ENCODE peak calls at places on chromosomes 4 and X, in eight cellular contexts. One of them, this sample, is unnamed.

GRCh38 chrX:85243761-85244410 is at the start of the genes SATL1 and ZNF711:
- DNase-seq in occipital lobe: peak; percentile 35
- DNase-seq in stimulated activated CD4-positive, alpha-beta T cell treated with anti-CD3 and anti-CD28 coated beads, Interleukin-12 subunit alpha, Interleukin-12 subunit beta, amount 100 ng/mL, for 4 hours: peak; percentile 0
- DNase-seq in pancreas: peak; percentile 64
- DNase-seq in activated CD8-positive, alpha-beta T cell treated with anti-CD3 and anti-CD28 coated beads, Interleukin-2, amount 10 ng/mL, durations not matched to agents 7 days and 5 days: peak; percentile 21
- DNase-seq in ureter: peak; percentile 43
- DNase-seq in body of pancreas: peak; percentile 73
- DNase-seq in GM19239: no peak
- DNase-seq in this sample: no peak

GRCh38 chr4:139814285-139815015 is 148.8 kb downstream of the MGST2 start:
- DNase-seq in ureter: no peak
- DNase-seq in stimulated activated CD4-positive, alpha-beta T cell treated with anti-CD3 and anti-CD28 coated beads, Interleukin-12 subunit alpha, Interleukin-12 subunit beta, amount 100 ng/mL, for 4 hours: no peak
- DNase-seq in occipital lobe: no peak
- DNase-seq in activated CD8-positive, alpha-beta T cell treated with anti-CD3 and anti-CD28 coated beads, Interleukin-2, amount 10 ng/mL, durations not matched to agents 7 days and 5 days: no peak
- DNase-seq in GM19239: no peak
- DNase-seq in pancreas: no peak
- DNase-seq in body of pancreas: no peak
- DNase-seq in this sample: peak; percentile 36

GRCh38 chrX:13099121-13099520 is 54.7 kb upstream of the FAM9C start:
- DNase-seq in stimulated activated CD4-positive, alpha-beta T cell treated with anti-CD3 and anti-CD28 coated beads, Interleukin-12 subunit alpha, Interleukin-12 subunit beta, amount 100 ng/mL, for 4 hours: no peak
- DNase-seq in occipital lobe: no peak
- DNase-seq in pancreas: no peak
- DNase-seq in activated CD8-positive, alpha-beta T cell treated with anti-CD3 and anti-CD28 coated beads, Interleukin-2, amount 10 ng/mL, durations not matched to agents 7 days and 5 days: no peak
- DNase-seq in GM19239: no peak
- DNase-seq in ureter: no peak
- DNase-seq in body of pancreas: no peak
- DNase-seq in this sample: no peak

GRCh38 chr4:88244821-88245579 is 39.4 kb downstream of the PPM1K start:
- DNase-seq in body of pancreas: no peak
- DNase-seq in activated CD8-positive, alpha-beta T cell treated with anti-CD3 and anti-CD28 coated beads, Interleukin-2, amount 10 ng/mL, durations not matched to agents 7 days and 5 days: peak; percentile 66
- DNase-seq in pancreas: no peak
- DNase-seq in GM19239: peak; percentile 19
- DNase-seq in ureter: no peak
- DNase-seq in stimulated activated CD4-positive, alpha-beta T cell treated with anti-CD3 and anti-CD28 coated beads, Interleukin-12 subunit alpha, Interleukin-12 subunit beta, amount 100 ng/mL, for 4 hours: peak; percentile 11
- DNase-seq in occipital lobe: no peak
- DNase-seq in this sample: no peak

GRCh38 chr4:39698424-39699009 is 581 bp downstream of the UBE2K start:
- DNase-seq in ureter: peak; percentile 57
- DNase-seq in activated CD8-positive, alpha-beta T cell treated with anti-CD3 and anti-CD28 coated beads, Interleukin-2, amount 10 ng/mL, durations not matched to agents 7 days and 5 days: no peak
- DNase-seq in occipital lobe: peak; percentile 55
- DNase-seq in body of pancreas: peak; percentile 63
- DNase-seq in pancreas: peak; percentile 76
- DNase-seq in GM19239: no peak
- DNase-seq in stimulated activated CD4-positive, alpha-beta T cell treated with anti-CD3 and anti-CD28 coated beads, Interleukin-12 subunit alpha, Interleukin-12 subunit beta, amount 100 ng/mL, for 4 hours: peak; percentile 45
- DNase-seq in this sample: peak; percentile 54

GRCh38 chr4:75002381-75002780 is 69.5 kb downstream of the PARM1 start:
- DNase-seq in activated CD8-positive, alpha-beta T cell treated with anti-CD3 and anti-CD28 coated beads, Interleukin-2, amount 10 ng/mL, durations not matched to agents 7 days and 5 days: no peak
- DNase-seq in stimulated activated CD4-positive, alpha-beta T cell treated with anti-CD3 and anti-CD28 coated beads, Interleukin-12 subunit alpha, Interleukin-12 subunit beta, amount 100 ng/mL, for 4 hours: no peak
- DNase-seq in GM19239: no peak
- DNase-seq in occipital lobe: no peak
- DNase-seq in ureter: no peak
- DNase-seq in body of pancreas: no peak
- DNase-seq in pancreas: no peak
- DNase-seq in this sample: no peak

GRCh38 chr4:140302151-140302859 is 71.1 kb upstream of the SCOC start:
- DNase-seq in stimulated activated CD4-positive, alpha-beta T cell treated with anti-CD3 and anti-CD28 coated beads, Interleukin-12 subunit alpha, Interleukin-12 subunit beta, amount 100 ng/mL, for 4 hours: no peak
- DNase-seq in ureter: no peak
- DNase-seq in pancreas: no peak
- DNase-seq in activated CD8-positive, alpha-beta T cell treated with anti-CD3 and anti-CD28 coated beads, Interleukin-2, amount 10 ng/mL, durations not matched to agents 7 days and 5 days: no peak
- DNase-seq in body of pancreas: no peak
- DNase-seq in occipital lobe: no peak
- DNase-seq in GM19239: no peak
- DNase-seq in this sample: no peak

GRCh38 chr4:151567056-151567455 is 158.1 kb downstream of the FHIP1A start:
- DNase-seq in ureter: no peak
- DNase-seq in stimulated activated CD4-positive, alpha-beta T cell treated with anti-CD3 and anti-CD28 coated beads, Interleukin-12 subunit alpha, Interleukin-12 subunit beta, amount 100 ng/mL, for 4 hours: no peak
- DNase-seq in GM19239: no peak
- DNase-seq in activated CD8-positive, alpha-beta T cell treated with anti-CD3 and anti-CD28 coated beads, Interleukin-2, amount 10 ng/mL, durations not matched to agents 7 days and 5 days: no peak
- DNase-seq in pancreas: no peak
- DNase-seq in occipital lobe: no peak
- DNase-seq in body of pancreas: no peak
- DNase-seq in this sample: no peak

GRCh38 chrX:132467029-132467428 is 21.8 kb downstream of the MBNL3 start:
- DNase-seq in body of pancreas: no peak
- DNase-seq in ureter: no peak
- DNase-seq in stimulated activated CD4-positive, alpha-beta T cell treated with anti-CD3 and anti-CD28 coated beads, Interleukin-12 subunit alpha, Interleukin-12 subunit beta, amount 100 ng/mL, for 4 hours: no peak
- DNase-seq in GM19239: no peak
- DNase-seq in pancreas: no peak
- DNase-seq in occipital lobe: no peak
- DNase-seq in activated CD8-positive, alpha-beta T cell treated with anti-CD3 and anti-CD28 coated beads, Interleukin-2, amount 10 ng/mL, durations not matched to agents 7 days and 5 days: no peak
- DNase-seq in this sample: no peak

GRCh38 chrX:28205905-28206304 is 224.7 kb upstream of the DCAF8L1 start:
- DNase-seq in pancreas: no peak
- DNase-seq in occipital lobe: no peak
- DNase-seq in ureter: no peak
- DNase-seq in body of pancreas: no peak
- DNase-seq in stimulated activated CD4-positive, alpha-beta T cell treated with anti-CD3 and anti-CD28 coated beads, Interleukin-12 subunit alpha, Interleukin-12 subunit beta, amount 100 ng/mL, for 4 hours: no peak
- DNase-seq in activated CD8-positive, alpha-beta T cell treated with anti-CD3 and anti-CD28 coated beads, Interleukin-2, amount 10 ng/mL, durations not matched to agents 7 days and 5 days: no peak
- DNase-seq in GM19239: no peak
- DNase-seq in this sample: no peak

GRCh38 chr4:52780206-52780605 is 29.0 kb upstream of the ERVMER34-1 start:
- DNase-seq in stimulated activated CD4-positive, alpha-beta T cell treated with anti-CD3 and anti-CD28 coated beads, Interleukin-12 subunit alpha, Interleukin-12 subunit beta, amount 100 ng/mL, for 4 hours: no peak
- DNase-seq in body of pancreas: no peak
- DNase-seq in pancreas: no peak
- DNase-seq in occipital lobe: peak; percentile 39
- DNase-seq in ureter: no peak
- DNase-seq in activated CD8-positive, alpha-beta T cell treated with anti-CD3 and anti-CD28 coated beads, Interleukin-2, amount 10 ng/mL, durations not matched to agents 7 days and 5 days: no peak
- DNase-seq in GM19239: no peak
- DNase-seq in this sample: no peak

GRCh38 chr4:140188975-140189374 is 35.0 kb upstream of the MAML3 start:
- DNase-seq in stimulated activated CD4-positive, alpha-beta T cell treated with anti-CD3 and anti-CD28 coated beads, Interleukin-12 subunit alpha, Interleukin-12 subunit beta, amount 100 ng/mL, for 4 hours: no peak
- DNase-seq in activated CD8-positive, alpha-beta T cell treated with anti-CD3 and anti-CD28 coated beads, Interleukin-2, amount 10 ng/mL, durations not matched to agents 7 days and 5 days: no peak
- DNase-seq in body of pancreas: peak; percentile 6
- DNase-seq in ureter: peak; percentile 49
- DNase-seq in pancreas: no peak
- DNase-seq in GM19239: no peak
- DNase-seq in occipital lobe: no peak
- DNase-seq in this sample: peak; percentile 44

GRCh38 chr4:6425336-6425735 is 47.1 kb downstream of the PPP2R2C start:
- DNase-seq in ureter: no peak
- DNase-seq in body of pancreas: no peak
- DNase-seq in occipital lobe: no peak
- DNase-seq in activated CD8-positive, alpha-beta T cell treated with anti-CD3 and anti-CD28 coated beads, Interleukin-2, amount 10 ng/mL, durations not matched to agents 7 days and 5 days: no peak
- DNase-seq in GM19239: no peak
- DNase-seq in pancreas: no peak
- DNase-seq in stimulated activated CD4-positive, alpha-beta T cell treated with anti-CD3 and anti-CD28 coated beads, Interleukin-12 subunit alpha, Interleukin-12 subunit beta, amount 100 ng/mL, for 4 hours: no peak
- DNase-seq in this sample: no peak

This sample was measured in lung.